ENCODE peak calls at places on chromosomes 1 and 21, in eight cellular contexts. I, X, Q, P, N, Z, R and L are unnamed samples.

GRCh38 chr1:6448749-6449631 is 17.0 kb downstream of the TNFRSF25 start:
- DNase-seq in I (no peak), X (no peak), Q (peak), P (peak), N (no peak), Z (no peak), R (peak), L (peak)

GRCh38 chr1:183270541-183271141 is 84.6 kb downstream of the LAMC2 start:
- DNase-seq in I (peak), X (peak), Q (no peak), P (no peak), N (no peak), Z (no peak), R (no peak), L (no peak)

GRCh38 chr1:42167611-42168396 is 3.3 kb upstream of the GUCA2A start:
- DNase-seq in I (no peak), X (no peak), Q (no peak), P (no peak), N (no peak), Z (no peak), R (no peak), L (no peak)

GRCh38 chr21:25080706-25081495 is 526.4 kb downstream of the MRPL39 start:
- DNase-seq in I (peak), X (no peak), Q (no peak), P (no peak), N (no peak), Z (no peak), R (no peak), L (no peak)

GRCh38 chr1:159562680-159563079 is 24.9 kb upstream of the APCS start:
- DNase-seq in I (no peak), X (no peak), Q (no peak), P (no peak), N (no peak), Z (no peak), R (no peak), L (no peak)

GRCh38 chr1:230350208-230350921 is 75.8 kb downstream of the PGBD5 start:
- DNase-seq in I (no peak), X (peak), Q (no peak), P (no peak), N (no peak), Z (no peak), R (no peak), L (no peak)

GRCh38 chr1:29542476-29543015 is 306.2 kb downstream of the PTPRU start:
- DNase-seq in I (no peak), X (no peak), Q (no peak), P (no peak), N (peak), Z (no peak), R (peak), L (no peak)

GRCh38 chr1:241518447-241519307 is 878 bp downstream of the FH start:
- DNase-seq in I (no peak), X (no peak), Q (peak), P (peak), N (peak), Z (peak), R (no peak), L (no peak)

GRCh38 chr21:19941626-19942025 is 1056.6 kb upstream of the NCAM2 start:
- DNase-seq in I (no peak), X (no peak), Q (no peak), P (no peak), N (no peak), Z (no peak), R (no peak), L (no peak)

GRCh38 chr1:44146536-44147361 is 5.3 kb upstream of the KLF18 start:
- DNase-seq in I (no peak), X (no peak), Q (no peak), P (no peak), N (no peak), Z (no peak), R (no peak), L (no peak)

GRCh38 chr1:77347646-77348045 is 65.8 kb downstream of the AK5 start:
- DNase-seq in I (no peak), X (peak), Q (peak), P (no peak), N (no peak), Z (peak), R (no peak), L (no peak)

GRCh38 chr1:161702250-161702649 is 4.8 kb upstream of the FCRLA start:
- DNase-seq in I (no peak), X (no peak), Q (peak), P (no peak), N (no peak), Z (no peak), R (no peak), L (no peak)